ENCODE peak calls at places on chromosomes 11 and 22, in nine cellular contexts. K is HCT116, I is transverse colon, H is H1, E is Panc1, P is breast epithelium, R is GM23338, L is esophagus muscularis mucosa, D is spleen. G is an unnamed sample.

GRCh38 chr22:37887610-37888378 is 18.3 kb upstream of the MICALL1 start:
- DNase-seq in K (no peak), I (no peak), H (no peak), E (no peak), P (peak; percentile 93), R (peak; percentile 55), L (no peak), D (no peak), G (no peak)

GRCh38 chr11:23192256-23192655 is 332.0 kb upstream of the CCDC179 start:
- DNase-seq in K (no peak), I (no peak), H (no peak), E (no peak), P (no peak), R (no peak), L (no peak), D (no peak), G (no peak)

GRCh38 chr11:70494559-70495350 is 96.4 kb downstream of the CTTN start:
- DNase-seq in K (no peak), I (no peak), H (no peak), E (no peak), P (no peak), R (no peak), L (no peak), D (peak; percentile 63), G (no peak)

GRCh38 chr11:100930185-100930778 is 199.3 kb downstream of the PGR start:
- DNase-seq in K (peak; percentile 47), I (no peak), H (no peak), E (no peak), P (no peak), R (peak; percentile 79), L (no peak), D (no peak), G (no peak)

GRCh38 chr22:24285245-24285644 is 14.6 kb downstream of the SPECC1L start:
- DNase-seq in K (peak; percentile 22), I (no peak), H (no peak), E (no peak), P (no peak), R (no peak), L (no peak), D (no peak), G (no peak)

GRCh38 chr11:132033051-132033450 is 662.6 kb downstream of the NTM start:
- DNase-seq in K (no peak), I (no peak), H (no peak), E (no peak), P (no peak), R (no peak), L (no peak), D (no peak), G (no peak)

GRCh38 chr11:31844351-31844750 is 33.2 kb upstream of the PAX6 start:
- DNase-seq in K (no peak), I (no peak), H (no peak), E (no peak), P (no peak), R (no peak), L (no peak), D (no peak), G (no peak)

GRCh38 chr11:111064118-111064517 is 181.4 kb upstream of the POU2AF2 start:
- DNase-seq in K (no peak), I (no peak), H (no peak), E (no peak), P (no peak), R (no peak), L (no peak), D (no peak), G (no peak)

GRCh38 chr11:22878039-22878438 is 17.8 kb upstream of the CCDC179 start:
- DNase-seq in K (no peak), I (peak; percentile 8), H (no peak), E (no peak), P (no peak), R (no peak), L (no peak), D (no peak), G (no peak)

GRCh38 chr11:115550291-115551059 is 46.3 kb upstream of the CADM1 start:
- DNase-seq in K (no peak), I (no peak), H (no peak), E (no peak), P (no peak), R (no peak), L (no peak), D (no peak), G (peak; percentile 55)

GRCh38 chr22:46632646-46633249 is 12.6 kb downstream of the GRAMD4 start:
- DNase-seq in K (no peak), I (no peak), H (no peak), E (no peak), P (no peak), R (no peak), L (no peak), D (no peak), G (no peak)

GRCh38 chr11:101797335-101797734 is 117.5 kb upstream of the CEP126 start:
- DNase-seq in K (no peak), I (no peak), H (no peak), E (no peak), P (no peak), R (no peak), L (no peak), D (no peak), G (no peak)

GRCh38 chr11:27398413-27398780 is 35.4 kb upstream of the CCDC34 start:
- DNase-seq in K (no peak), I (no peak), H (no peak), E (no peak), P (no peak), R (no peak), L (no peak), D (no peak), G (no peak)

GRCh38 chr11:60905551-60906113 is 753 bp downstream of the PRPF19 start:
- DNase-seq in K (no peak), I (no peak), H (no peak), E (no peak), P (no peak), R (peak; percentile 11), L (no peak), D (peak; percentile 70), G (no peak)

GRCh38 chr22:31138126-31138525 is 2.2 kb downstream of the PLA2G3 start:
- DNase-seq in K (no peak), I (no peak), H (no peak), E (no peak), P (no peak), R (no peak), L (no peak), D (no peak), G (no peak)

DNA sequence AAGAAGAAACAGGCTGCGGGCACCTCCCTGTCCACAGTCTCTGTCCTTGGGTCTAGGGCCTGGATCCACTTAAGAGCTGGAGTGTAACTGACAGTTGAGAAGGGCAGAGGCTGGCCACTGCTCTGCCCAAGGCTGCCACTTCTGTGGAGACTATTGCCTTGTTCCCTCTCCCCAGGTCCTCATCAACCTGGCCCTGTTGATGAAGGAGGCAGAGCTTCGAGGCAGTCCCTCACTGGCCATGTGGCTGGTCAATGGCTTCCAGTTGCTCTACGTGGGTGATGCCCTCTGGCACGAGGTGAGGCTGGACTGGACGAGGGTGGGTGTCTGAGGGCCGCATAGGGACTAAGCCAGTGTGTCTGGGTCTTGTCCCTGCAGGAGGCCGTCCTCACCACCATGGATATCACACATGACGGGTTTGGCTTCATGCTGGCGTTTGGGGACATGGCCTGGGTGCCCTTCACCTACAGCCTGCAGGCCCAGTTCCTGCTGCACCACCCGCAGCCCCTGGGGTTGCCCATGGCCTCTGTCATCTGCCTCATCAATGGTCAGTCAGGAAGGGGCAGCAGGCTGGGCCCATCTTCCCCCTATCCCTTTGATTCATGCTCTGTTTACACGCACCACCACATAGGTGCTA is 2.8 kb downstream of the ZNHIT2 start:
- DNase-seq in K (no peak), I (no peak), H (no peak), E (no peak), P (no peak), R (no peak), L (no peak), D (peak; percentile 72), G (no peak)
- TF ChIP-seq POLR2AphosphoS5 in K (no peak), I (no peak), H (peak; percentile 55), E (peak; percentile 46), P (no peak), R (no peak), L (no peak), D (no peak), G (no peak)

GRCh38 chr11:9090488-9091043 is 833 bp downstream of the SCUBE2 start:
- DNase-seq in K (no peak), I (no peak), H (no peak), E (no peak), P (no peak), R (peak; percentile 21), L (peak; percentile 68), D (no peak), G (peak; percentile 34)
- H3K4me3 ChIP-seq in K (no peak overlapping the region), I (peak overlapping the region; percentile 14), H (peak overlapping the region; percentile 45), E (no peak overlapping the region), P (peak overlapping the region; percentile 47), R (peak overlapping the region; percentile 63), L (peak overlapping the region; percentile 68), D (no peak overlapping the region), G (peak overlapping the region; percentile 63)

GRCh38 chr11:68928108-68928429 is 24.4 kb downstream of the IGHMBP2 start:
- DNase-seq in K (no peak), I (no peak), H (no peak), E (no peak), P (no peak), R (no peak), L (no peak), D (peak; percentile 23), G (no peak)

GRCh38 chr11:68927280-68928107 is 23.8 kb downstream of the IGHMBP2 start:
- DNase-seq in K (no peak), I (peak; percentile 37), H (no peak), E (no peak), P (no peak), R (no peak), L (no peak), D (peak; percentile 71), G (peak; percentile 42)

GRCh38 chr11:68925613-68926012 is 21.9 kb downstream of the IGHMBP2 start:
- DNase-seq in K (no peak), I (no peak), H (no peak), E (no peak), P (no peak), R (no peak), L (no peak), D (no peak), G (no peak)

GRCh38 chr11:68923614-68924013 is 19.9 kb downstream of the IGHMBP2 start:
- DNase-seq in K (no peak), I (no peak), H (no peak), E (no peak), P (no peak), R (no peak), L (no peak), D (no peak), G (no peak)

GRCh38 chr11:68924073-68924925 is 20.6 kb downstream of the IGHMBP2 start:
- DNase-seq in K (no peak), I (no peak), H (no peak), E (no peak), P (no peak), R (no peak), L (no peak), D (peak; percentile 41), G (no peak)
- TF ChIP-seq POLR2AphosphoS5 in K (no peak), I (no peak), H (no peak), E (no peak), P (no peak), R (no peak), L (peak; percentile 47), D (no peak), G (no peak)

DNA sequence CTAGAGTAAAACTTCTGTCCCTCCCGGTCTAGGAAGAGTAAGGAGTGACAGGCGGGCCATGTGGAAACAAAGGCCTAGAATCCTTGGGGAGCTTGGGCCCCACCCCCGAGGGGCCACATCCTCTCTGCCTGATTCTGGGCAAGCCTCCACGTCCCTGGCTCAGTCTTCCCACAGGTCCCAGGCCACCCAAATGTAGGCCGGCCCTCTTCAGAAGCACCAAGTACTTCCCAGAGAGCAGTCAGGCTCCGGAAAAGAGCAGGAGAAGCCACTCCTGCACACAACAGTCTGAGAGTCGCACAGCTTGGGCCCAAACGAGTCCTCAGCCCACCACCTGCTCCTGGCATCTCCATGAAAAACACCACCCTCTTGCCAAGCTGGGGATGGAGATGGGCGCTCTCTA is 15.5 kb downstream of the EHD1 start:
- DNase-seq in K (no peak), I (no peak), H (no peak), E (no peak), P (no peak), R (no peak), L (no peak), D (no peak), G (no peak)
- H3K4me3 ChIP-seq in K (no peak overlapping the region), I (no peak overlapping the region), H (no peak overlapping the region), E (no peak overlapping the region), P (no peak overlapping the region), R (no peak overlapping the region), L (peak overlapping the region; percentile 10), D (no peak overlapping the region), G (no peak overlapping the region)